ENCODE peak calls at places on chromosome 19, in four cellular contexts. Y, F, E and U are unnamed samples.

GRCh38 chr19:15463865-15464371 is 426 bp downstream of the RASAL3 start:
- DNase-seq in Y (no peak), E (no peak), F (no peak), U (no peak)

GRCh38 chr19:29687244-29687896 is 22.1 kb downstream of the PLEKHF1 start:
- DNase-seq in Y (peak), E (peak), F (peak), U (peak)

GRCh38 chr19:10836478-10837325 is 690 bp upstream of the TMED1 start:
- DNase-seq in F (peak), Y (peak), E (peak), U (no peak)

GRCh38 chr19:9945319-9945966 is 9.1 kb upstream of the OLFM2 start:
- DNase-seq in F (peak), Y (peak), E (peak), U (peak)

GRCh38 chr19:13015361-13016231 is 20.3 kb downstream of the NFIX start:
- DNase-seq in E (no peak), Y (no peak), F (peak), U (no peak)

GRCh38 chr19:54216869-54217268 is 5.9 kb downstream of the LILRB3 start:
- DNase-seq in Y (no peak), F (no peak), E (no peak), U (no peak)

GRCh38 chr19:1214299-1214861 is 8.8 kb downstream of the STK11 start:
- DNase-seq in Y (no peak), F (no peak), E (no peak), U (no peak)

GRCh38 chr19:49538643-49539042 is 10.8 kb downstream of the RCN3 start:
- DNase-seq in Y (no peak), F (no peak), E (no peak), U (no peak)

GRCh38 chr19:57558525-57558924 is 1.1 kb downstream of the ZNF550 start:
- DNase-seq in Y (no peak), E (no peak), F (peak), U (no peak)

GRCh38 chr19:33667141-33667540 is 45.4 kb downstream of the CHST8 start:
- DNase-seq in E (no peak), F (no peak), Y (peak), U (no peak)

GRCh38 chr19:7869910-7870511 is 4.2 kb downstream of the PRR36 start:
- DNase-seq in E (no peak), Y (no peak), F (peak), U (no peak)

GRCh38 chr19:45779231-45780145 is 2.8 kb downstream of the DMPK start:
- DNase-seq in Y (peak), E (no peak), F (peak), U (no peak)

GRCh38 chr19:9709305-9709704 is 34.4 kb upstream of the ZNF562 start:
- DNase-seq in Y (no peak), F (no peak), E (no peak), U (no peak)

GRCh38 chr19:6272913-6273600 is 6.7 kb downstream of the MLLT1 start:
- DNase-seq in E (no peak), Y (no peak), F (no peak), U (no peak)

GRCh38 chr19:44748426-44749254 is at the start of gene BCL3:
- DNase-seq in Y (peak), E (no peak), F (peak), U (no peak)

GRCh38 chr19:40190891-40191835 is at the start of gene MAP3K10:
- DNase-seq in F (peak), Y (peak), E (peak), U (no peak)

GRCh38 chr19:12784871-12785430 is 6.3 kb upstream of the JUNB start:
- DNase-seq in F (no peak), Y (no peak), E (no peak), U (no peak)

GRCh38 chr19:44603201-44603945 is 10.0 kb upstream of the IGSF23 start:
- DNase-seq in F (peak), Y (no peak), E (peak), U (peak)

GRCh38 chr19:37991176-37991835 is 84.3 kb downstream of the SIPA1L3 start:
- DNase-seq in E (no peak), Y (no peak), F (peak), U (no peak)

GRCh38 chr19:15354557-15355296 is 22.4 kb upstream of the BRD4 start:
- DNase-seq in F (no peak), Y (no peak), E (no peak), U (no peak)

GRCh38 chr19:43561144-43561970 is 14.0 kb downstream of the XRCC1 start:
- DNase-seq in F (no peak), Y (no peak), E (no peak), U (no peak)

GRCh38 chr19:44792286-44792685 is 14.6 kb downstream of the CBLC start:
- DNase-seq in E (no peak), Y (no peak), F (no peak), U (no peak)

GRCh38 chr19:18233224-18233825 is 7.1 kb upstream of the PDE4C start:
- DNase-seq in E (no peak), F (peak), Y (no peak), U (no peak)

GRCh38 chr19:21698215-21698614 is 69.2 kb downstream of the ZNF100 start:
- DNase-seq in Y (no peak), E (peak), F (peak), U (no peak)

GRCh38 chr19:21519488-21519887 is 14.1 kb downstream of the ZNF429 start:
- DNase-seq in F (peak), Y (no peak), E (no peak), U (no peak)

GRCh38 chr19:41920878-41921277 is 7.4 kb downstream of the ERFL start:
- DNase-seq in Y (no peak), E (no peak), F (no peak), U (no peak)

GRCh38 chr19:38210458-38210987 is 13.5 kb downstream of the DPF1 start:
- DNase-seq in E (no peak), F (peak), Y (no peak), U (no peak)

GRCh38 chr19:3665681-3666544 is 34.4 kb downstream of the PIP5K1C start:
- DNase-seq in F (peak), E (no peak), Y (peak), U (no peak)

GRCh38 chr19:17687141-17687856 is 855 bp downstream of the UNC13A start:
- DNase-seq in F (no peak), E (no peak), Y (no peak), U (no peak)

GRCh38 chr19:45781282-45782161 is 768 bp downstream of the DMPK start:
- DNase-seq in Y (no peak), F (no peak), E (no peak), U (no peak)